ENCODE peak calls at places on chromosomes 13 and 19, in five cellular contexts. V is HepG2, F is A549, T is GM12878, X is K562. N is an unnamed sample. For H3K4me1, the result is how much of the 10 kb centered on the place peaks cover.

GRCh38 chr19:40663712-40664692 is 26.4 kb downstream of the NUMBL start:
- ATAC-seq in V (peak), F (peak), T (peak), X (peak), N (peak)

GRCh38 chr19:3465552-3465951 is 14.8 kb downstream of the SMIM24 start:
- ATAC-seq in V (no peak), F (peak), T (no peak), X (peak), N (no peak)

GRCh38 chr13:66948910-66949309 is 281.2 kb downstream of the PCDH9 start:
- ATAC-seq in V (no peak), F (no peak), T (no peak), X (no peak), N (no peak)

GRCh38 chr13:51520524-51520923 is 63.7 kb upstream of the WDFY2 start:
- ATAC-seq in V (peak), F (peak), T (no peak), X (no peak), N (no peak)

GRCh38 chr13:33128134-33128533 is 111.9 kb downstream of the KL start:
- ATAC-seq in V (no peak), F (no peak), T (no peak), X (no peak), N (no peak)

GRCh38 chr19:28019901-28020300 is 1193.0 kb downstream of the UQCRFS1 start:
- ATAC-seq in V (no peak), F (no peak), T (no peak), X (no peak), N (no peak)

GRCh38 chr19:6761053-6761676 is 6.1 kb downstream of the SH2D3A start:
- ATAC-seq in V (no peak), F (peak), T (peak), X (peak), N (no peak)

GRCh38 chr13:99626461-99627082 is 125.3 kb downstream of the TM9SF2 start:
- ATAC-seq in V (no peak), F (peak), T (no peak), X (no peak), N (peak)

GRCh38 chr13:94557836-94558235 is 38.1 kb downstream of the TGDS start:
- ATAC-seq in V (no peak), F (no peak), T (no peak), X (no peak), N (no peak)

GRCh38 chr19:8085606-8086464 is 33.3 kb downstream of the CCL25 start:
- ATAC-seq in V (peak), F (peak), T (no peak), X (peak), N (no peak)

GRCh38 chr19:3632098-3632497 is 5.5 kb upstream of the CACTIN start:
- ATAC-seq in V (no peak), F (no peak), T (no peak), X (no peak), N (no peak)

GRCh38 chr13:99908129-99908805 is 63.3 kb downstream of the ZIC5 start:
- ATAC-seq in V (peak), F (no peak), T (no peak), X (no peak), N (no peak)

GRCh38 chr13:29125145-29125933 is 305.2 kb downstream of the MTUS2 start:
- ATAC-seq in V (no peak), F (no peak), T (peak), X (no peak), N (no peak)

GRCh38 chr13:53045110-53045509 is 16.5 kb downstream of the OLFM4 start:
- ATAC-seq in V (no peak), F (no peak), T (no peak), X (no peak), N (no peak)

GRCh38 chr13:97202761-97203160 is 19.4 kb upstream of the MBNL2 start:
- ATAC-seq in V (no peak), F (no peak), T (no peak), X (no peak), N (no peak)

GRCh38 chr19:48698046-48698445 is 2.3 kb downstream of the FUT2 start:
- ATAC-seq in V (no peak), F (no peak), T (no peak), X (peak), N (no peak)

GRCh38 chr19:5627395-5627904 is 4.6 kb downstream of the SAFB start:
- ATAC-seq in V (no peak), F (no peak), T (peak), X (peak), N (no peak)

GRCh38 chr19:16896098-16896912 is 7.5 kb downstream of the F2RL3 start:
- ATAC-seq in V (no peak), F (no peak), T (no peak), X (peak), N (no peak)

GRCh38 chr19:18866800-18867123 is 29.2 kb downstream of the CERS1 start:
- ATAC-seq in V (no peak), F (peak), T (no peak), X (peak), N (no peak)

GRCh38 chr13:24670174-24670573 is 10.0 kb upstream of the ATP12A start:
- ATAC-seq in V (no peak), F (no peak), T (no peak), X (no peak), N (no peak)

GRCh38 chr13:43728411-43728810 is 58.4 kb downstream of the ENOX1 start:
- ATAC-seq in V (no peak), F (no peak), T (no peak), X (no peak), N (no peak)

GRCh38 chr19:4705413-4706131 is 18.1 kb downstream of the DPP9 start:
- ATAC-seq in V (peak), F (no peak), T (no peak), X (no peak), N (peak)

GRCh38 chr19:31317098-31317497 is 32.1 kb downstream of the TSHZ3 start:
- ATAC-seq in V (no peak), F (no peak), T (no peak), X (no peak), N (no peak)

GRCh38 chr13:19321222-19321621 is 139.6 kb upstream of the TUBA3C start:
- ATAC-seq in V (no peak), F (no peak), T (no peak), X (no peak), N (no peak)

GRCh38 chr19:19649580-19649995 is 6.1 kb upstream of the GMIP start:
- ATAC-seq in V (no peak), F (no peak), T (no peak), X (no peak), N (no peak)

GRCh38 chr19:34176581-34176980 is 4.3 kb downstream of the LSM14A start:
- ATAC-seq in V (no peak), F (no peak), T (no peak), X (no peak), N (no peak)
- H3K4me1 ChIP-seq in V (half or more), F (half or more), T (under half), X (under half), N (half or more)

DNA sequence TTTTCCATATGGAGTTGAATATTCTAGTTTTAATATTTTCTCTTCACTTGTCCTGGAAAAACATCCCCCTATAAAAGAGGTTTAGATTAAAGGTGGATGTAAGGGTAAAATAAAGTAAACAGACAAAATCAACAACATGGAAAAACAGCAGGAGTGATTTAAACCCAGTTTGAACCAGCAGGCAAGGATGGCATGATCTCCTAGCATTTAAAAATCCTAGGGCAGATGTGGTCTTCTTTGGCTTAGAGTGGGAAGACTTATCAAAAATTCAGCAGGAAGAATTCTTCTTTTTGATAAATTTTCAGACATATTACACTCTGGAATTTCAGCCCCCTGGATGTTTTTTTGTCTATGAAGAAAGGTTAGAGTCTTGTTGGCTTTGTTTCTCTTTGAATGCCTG is 36.5 kb downstream of the CLEC17A start:
- ATAC-seq in V (no peak), F (no peak), T (no peak), X (no peak), N (no peak)
- H3K27ac ChIP-seq in V (no peak), F (no peak), T (no peak), X (no peak), N (no peak)

GRCh38 chr13:30743319-30744055 is 8.1 kb downstream of the ALOX5AP start:
- ATAC-seq in V (no peak), F (peak), T (peak), X (no peak), N (peak)
- TF ChIP-seq EP300 in V (no peak), F (peak), T (no peak), X (no peak), N (no peak)

DNA sequence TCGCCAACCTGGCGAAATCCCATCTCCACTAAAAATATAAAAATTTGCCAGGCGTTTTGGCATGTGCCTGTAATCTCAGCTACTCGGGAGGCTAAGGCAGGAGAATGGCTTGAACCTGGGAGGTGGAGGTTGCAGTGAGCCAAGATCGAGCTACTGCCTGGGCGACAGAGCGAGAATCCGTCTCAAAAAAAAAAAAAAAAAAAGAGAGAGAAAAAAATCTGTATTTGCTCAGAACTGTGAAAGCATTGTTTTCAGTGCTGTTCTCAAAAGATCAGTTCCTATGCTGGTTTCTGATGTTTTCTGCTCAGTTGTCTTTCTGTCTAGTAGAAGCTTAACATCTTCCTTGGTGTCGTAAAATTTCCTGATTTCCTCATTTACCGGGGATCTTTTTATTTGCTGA is 2.5 kb downstream of the SF3A2 start:
- ATAC-seq in V (no peak), F (no peak), T (no peak), X (no peak), N (no peak)
- H3K4me1 ChIP-seq in V (half or more), F (half or more), T (under half), X (half or more), N (under half)